ENCODE peak calls at places on chromosomes 11 and 22, in eight cellular contexts. D, J, L, T, Y, K, W and B are unnamed samples. For H3K36me3, the result is how much of the 10 kb centered on the place peaks cover.

GRCh38 chr11:132456735-132457328 is 1075.5 kb downstream of the OPCML start:
- DNase-seq in Y (no peak), K (no peak), D (no peak), L (no peak), W (no peak), T (no peak), J (no peak), B (no peak)

GRCh38 chr11:17748761-17749721 is 14.5 kb downstream of the KCNC1 start:
- DNase-seq in W (no peak), K (peak), D (no peak), L (no peak), J (no peak), T (no peak), Y (no peak), B (peak)

GRCh38 chr22:20237480-20238440 is 30.4 kb downstream of the RTN4R start:
- DNase-seq in D (peak), Y (no peak), K (no peak), J (no peak), T (no peak), W (no peak), L (no peak), B (peak)

GRCh38 chr11:47917643-47918369 is 62.6 kb upstream of the PTPRJ start:
- DNase-seq in J (peak), Y (no peak), T (peak), D (no peak), K (peak), W (peak), L (peak), B (peak)

GRCh38 chr11:75763846-75764245 is 4.7 kb upstream of the DGAT2 start:
- DNase-seq in T (no peak), L (no peak), K (no peak), W (no peak), Y (no peak), J (no peak), D (no peak), B (no peak)

GRCh38 chr11:35148163-35148562 is 9.2 kb downstream of the CD44 start:
- DNase-seq in J (no peak), W (no peak), K (no peak), D (no peak), L (no peak), T (no peak), Y (no peak), B (no peak)

GRCh38 chr11:61725632-61726280 is 26.7 kb upstream of the MYRF start:
- DNase-seq in K (no peak), L (no peak), T (no peak), Y (no peak), W (no peak), J (no peak), D (no peak), B (no peak)

GRCh38 chr11:117414724-117415123 is 87.1 kb downstream of the CEP164 start:
- DNase-seq in D (no peak), Y (no peak), K (peak), W (no peak), J (no peak), T (no peak), L (no peak), B (no peak)

GRCh38 chr22:23184764-23185113 is 4.4 kb downstream of the BCR start:
- DNase-seq in W (no peak), Y (no peak), D (no peak), L (no peak), J (no peak), T (no peak), K (no peak), B (no peak)

GRCh38 chr22:43228330-43228729 is 41.4 kb upstream of the TTLL12 start:
- DNase-seq in W (peak), T (peak), L (no peak), D (no peak), J (peak), Y (no peak), K (no peak), B (no peak)

GRCh38 chr22:38175206-38176118 is 6.2 kb downstream of the PLA2G6 start:
- DNase-seq in K (peak), J (no peak), W (no peak), L (no peak), D (no peak), T (no peak), Y (no peak), B (no peak)

GRCh38 chr11:15189646-15190365 is 75.1 kb downstream of the INSC start:
- DNase-seq in Y (no peak), D (no peak), L (no peak), K (no peak), T (no peak), J (no peak), W (no peak), B (no peak)

GRCh38 chr11:105244157-105244820 is 104.7 kb upstream of the CARD18 start:
- DNase-seq in T (no peak), J (no peak), L (no peak), D (no peak), Y (peak), K (no peak), W (no peak), B (no peak)

GRCh38 chr22:29654420-29654819 is 51.0 kb downstream of the NF2 start:
- DNase-seq in K (no peak), T (no peak), Y (no peak), J (peak), W (no peak), D (no peak), L (no peak), B (no peak)

GRCh38 chr22:44151661-44152060 is 29.1 kb upstream of the PARVG start:
- DNase-seq in D (no peak), T (no peak), J (no peak), W (no peak), Y (no peak), L (no peak), K (no peak), B (no peak)

GRCh38 chr11:126102436-126102894 is 39.8 kb upstream of the CDON start:
- DNase-seq in L (peak), W (peak), D (no peak), T (peak), Y (no peak), J (peak), K (no peak), B (no peak)

GRCh38 chr11:96075532-96075959 is 151.6 kb upstream of the MTMR2 start:
- DNase-seq in L (no peak), W (no peak), J (no peak), D (no peak), T (no peak), K (no peak), Y (no peak), B (no peak)

GRCh38 chr11:34208266-34209135 is 103.1 kb downstream of the NAT10 start:
- DNase-seq in Y (no peak), T (no peak), L (no peak), W (no peak), J (no peak), K (no peak), D (no peak), B (no peak)

GRCh38 chr11:16001899-16002426 is 354.4 kb downstream of the SOX6 start:
- DNase-seq in D (peak), W (peak), K (no peak), L (peak), J (no peak), Y (no peak), T (peak), B (no peak)

GRCh38 chr11:93652161-93652597 is 9.3 kb upstream of the CEP295 start:
- DNase-seq in Y (no peak), K (no peak), D (peak), W (no peak), J (peak), L (peak), T (no peak), B (no peak)

GRCh38 chr11:34493468-34493867 is 20.1 kb downstream of the ELF5 start:
- DNase-seq in L (no peak), K (no peak), D (no peak), T (no peak), J (no peak), Y (no peak), W (no peak), B (no peak)

GRCh38 chr11:44726278-44727113 is at the start of gene TSPAN18:
- DNase-seq in T (no peak), Y (no peak), D (no peak), J (peak), L (no peak), W (no peak), K (peak), B (peak)

GRCh38 chr22:24440718-24441405 is 13.5 kb downstream of the ADORA2A start:
- DNase-seq in Y (no peak), K (no peak), D (no peak), J (peak), T (peak), W (no peak), L (no peak), B (peak)

GRCh38 chr22:22697377-22698120 is 53.1 kb downstream of the GGTLC2 start:
- DNase-seq in D (no peak), K (peak), W (no peak), L (no peak), T (no peak), J (no peak), Y (no peak), B (no peak)

GRCh38 chr11:58900479-58901420 is 38.5 kb upstream of the GLYATL1 start:
- DNase-seq in Y (peak), D (peak), W (peak), T (peak), J (peak), L (peak), K (no peak), B (peak)

GRCh38 chr11:93775289-93775688 is 8.8 kb upstream of the MED17 start:
- DNase-seq in J (peak), W (no peak), L (no peak), Y (no peak), K (no peak), T (no peak), D (no peak), B (no peak)

GRCh38 chr11:10913996-10914514 is 56.2 kb upstream of the ZBED5 start:
- DNase-seq in K (no peak), J (no peak), W (no peak), Y (no peak), D (no peak), T (no peak), L (no peak), B (no peak)

GRCh38 chr11:123434911-123435310 is 4.8 kb downstream of the GRAMD1B start:
- DNase-seq in K (no peak), Y (no peak), W (no peak), J (no peak), D (no peak), T (no peak), L (no peak), B (no peak)

GRCh38 chr11:66559141-66559861 is 9.1 kb downstream of the CTSF start:
- DNase-seq in J (peak), L (no peak), D (no peak), W (peak), T (peak), K (peak), Y (no peak), B (no peak)

GRCh38 chr22:41485033-41485432 is 16.1 kb downstream of the ACO2 start:
- DNase-seq in W (peak), T (no peak), J (no peak), Y (no peak), D (no peak), L (no peak), K (no peak), B (no peak)

GRCh38 chr22:17198188-17199130 is 20.8 kb downstream of the ADA2 start:
- DNase-seq in D (no peak), K (no peak), W (no peak), Y (no peak), J (no peak), T (no peak), L (peak), B (no peak)

GRCh38 chr11:128776088-128776433 is 82.2 kb downstream of the FLI1 start:
- DNase-seq in Y (no peak), J (no peak), W (peak), L (no peak), K (no peak), D (no peak), T (no peak), B (no peak)

GRCh38 chr22:43423046-43423445 is 11.2 kb downstream of the MPPED1 start:
- DNase-seq in L (no peak), W (no peak), K (no peak), Y (no peak), J (no peak), D (no peak), T (no peak), B (no peak)

GRCh38 chr11:6618117-6619020 is 853 bp downstream of the TPP1 start:
- DNase-seq in L (peak), J (no peak), W (peak), K (peak), T (peak), Y (no peak), D (no peak), B (peak)

GRCh38 chr11:69436041-69436982 is 45.2 kb upstream of the LINC01488 start:
- DNase-seq in L (no peak), Y (no peak), K (peak), T (no peak), W (no peak), J (no peak), D (no peak), B (peak)

GRCh38 chr22:41713004-41713403 is 13.7 kb downstream of the MEI1 start:
- DNase-seq in T (no peak), L (no peak), J (no peak), K (no peak), D (no peak), W (no peak), Y (no peak), B (no peak)

GRCh38 chr11:120133216-120134105 is 4.5 kb downstream of the TRIM29 start:
- DNase-seq in L (no peak), D (no peak), J (peak), K (peak), Y (no peak), W (peak), T (peak), B (peak)

GRCh38 chr22:36839356-36840073 is 21.3 kb upstream of the NCF4 start:
- DNase-seq in T (no peak), J (no peak), D (no peak), K (no peak), W (no peak), L (no peak), Y (no peak), B (no peak)

DNA sequence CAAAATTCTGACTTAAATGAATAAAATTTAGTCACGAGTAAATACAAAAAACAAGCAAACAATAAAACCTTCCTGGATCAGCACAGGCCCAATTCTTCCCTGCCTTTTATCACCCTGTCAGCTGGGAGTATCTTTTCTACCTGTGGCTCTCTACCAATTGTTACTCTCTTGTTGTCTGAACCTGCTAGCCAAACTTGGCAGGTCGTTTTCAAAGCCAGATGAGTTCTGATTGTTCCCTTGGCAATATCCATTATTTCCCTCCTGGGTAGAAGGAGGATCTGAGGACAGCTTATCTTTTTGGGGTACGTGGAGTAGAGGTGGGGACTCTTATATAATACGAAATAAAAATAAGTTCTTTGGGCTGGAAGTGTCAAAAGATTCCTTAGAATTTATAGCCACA is 40.2 kb downstream of the SNX19 start:
- DNase-seq in D (no peak), L (no peak), T (no peak), J (no peak), Y (no peak), W (no peak), K (no peak), B (no peak)
- H3K36me3 ChIP-seq in D (under half), L (under half), T (half or more), J (half or more), Y (under half), W (under half), K (half or more), B (half or more)

DNA sequence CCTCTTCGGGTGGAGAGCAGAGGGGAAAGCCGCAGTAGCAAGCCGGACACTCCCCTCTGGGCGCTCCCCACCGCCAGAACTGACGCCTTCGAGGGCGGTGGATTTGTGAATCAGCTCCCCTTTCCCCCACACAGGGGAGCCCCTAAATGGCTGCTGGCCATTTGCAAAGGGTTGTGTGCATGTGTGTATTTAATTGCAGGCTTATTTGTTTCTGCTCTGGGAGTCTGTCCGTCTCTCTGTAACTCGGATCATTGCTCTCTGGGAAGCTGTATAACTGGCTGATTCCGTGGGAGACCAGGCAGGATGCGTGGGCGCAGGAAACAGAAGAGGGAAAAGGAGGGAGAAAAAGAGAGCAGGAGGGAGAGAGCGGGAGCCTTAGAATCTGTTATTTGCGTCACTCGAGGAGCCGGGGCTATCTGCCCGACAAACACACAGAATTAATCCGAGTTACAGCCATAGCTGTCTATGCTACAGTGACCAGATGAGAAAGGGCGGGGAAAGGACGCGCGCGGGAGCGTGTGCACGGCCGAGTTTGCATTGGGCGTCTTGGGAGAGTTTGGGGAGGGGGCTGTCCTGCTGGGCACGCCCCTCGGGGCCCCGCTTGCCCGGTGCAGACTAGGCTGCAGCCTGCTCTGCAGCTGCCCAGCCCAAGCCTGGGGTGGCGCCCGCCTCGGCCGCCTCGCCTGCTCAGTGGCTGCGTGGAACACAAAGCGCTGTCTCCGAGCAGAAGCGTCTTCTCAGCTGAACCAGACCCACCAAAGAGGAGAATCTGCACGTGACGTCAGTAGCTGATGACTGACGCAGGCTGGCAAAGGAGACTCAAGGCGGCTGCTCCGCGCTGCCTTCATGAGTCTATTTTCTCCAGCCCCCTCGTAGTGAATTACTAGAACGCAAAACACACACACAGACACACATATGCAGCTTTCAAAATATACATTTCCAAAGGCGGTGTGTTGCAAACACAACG is 105.3 kb upstream of the HSD17B12 start:
- DNase-seq in Y (no peak), L (no peak), D (no peak), K (peak), T (no peak), W (no peak), J (peak), B (no peak)
- TF ChIP-seq POLR2AphosphoS5 in Y (no peak), L (no peak), D (no peak), K (no peak), T (no peak), W (no peak), J (no peak), B (no peak)

DNA sequence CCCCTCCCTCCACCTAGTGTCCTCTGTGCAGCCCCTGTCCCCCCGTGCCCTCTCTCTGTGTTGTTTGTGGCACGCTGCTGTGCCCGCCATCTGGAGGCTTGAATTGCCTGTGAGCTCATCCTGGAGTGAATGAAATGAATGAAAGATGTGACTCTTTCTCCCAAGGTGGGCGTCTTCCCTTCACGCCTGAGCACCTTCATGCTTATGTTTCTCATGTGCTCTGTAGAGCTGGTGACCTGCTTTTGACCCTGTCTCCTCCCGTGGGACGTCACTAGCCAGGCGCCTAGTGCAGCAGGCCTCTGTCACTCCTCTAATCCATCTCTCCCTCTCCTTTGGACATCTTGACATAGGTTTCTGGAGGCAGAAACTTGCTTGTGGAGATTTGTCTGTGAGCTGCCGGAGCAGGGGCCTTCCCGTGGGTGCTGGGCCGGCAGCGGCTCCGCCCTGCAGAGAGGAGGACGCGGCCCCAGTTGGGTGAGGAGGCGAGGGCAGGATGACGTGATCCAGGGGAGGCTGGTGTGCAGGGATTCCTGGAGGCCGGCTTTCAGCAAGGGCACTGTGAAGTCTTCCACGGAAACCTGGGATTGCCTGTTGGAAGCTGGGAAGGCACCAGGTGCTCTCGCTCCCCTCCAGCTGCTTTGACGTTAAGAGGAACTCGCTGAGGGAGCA is 40.6 kb downstream of the MUC6 start:
- DNase-seq in K (no peak), J (no peak), W (no peak), Y (no peak), T (no peak), L (no peak), D (no peak), B (no peak)
- H3K36me3 ChIP-seq in K (half or more), J (under half), W (under half), Y (under half), T (half or more), L (under half), D (under half), B (half or more)

DNA sequence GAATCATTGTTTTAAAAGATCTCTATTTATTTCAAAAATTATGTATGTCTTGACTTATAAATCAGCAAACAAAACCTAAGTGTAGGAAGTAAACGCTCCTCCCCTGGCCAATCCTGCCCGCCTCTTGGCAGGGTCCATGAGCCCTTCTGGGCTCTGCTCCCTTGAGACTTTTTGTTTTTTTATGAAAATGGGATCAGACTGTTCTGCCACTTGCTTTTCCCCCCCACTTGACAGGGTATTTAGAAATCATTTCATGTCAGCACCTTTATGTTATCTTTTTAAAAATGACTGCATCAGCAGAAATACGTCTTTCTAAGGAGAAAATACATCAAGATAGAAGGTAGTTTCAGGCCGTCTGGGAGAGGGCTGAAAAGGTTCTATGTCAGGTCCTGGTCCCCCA is 35.6 kb downstream of the FBLN1 start:
- DNase-seq in J (no peak), Y (no peak), W (no peak), K (no peak), L (peak), T (no peak), D (no peak), B (no peak)
- TF ChIP-seq POLR2AphosphoS5 in J (no peak), Y (no peak), W (no peak), K (no peak), L (no peak), T (no peak), D (no peak), B (no peak)